ENCODE peak calls at places on chromosomes 13 and 19, in four cellular contexts. One of them, this sample, is unnamed.
A peak's percentile ranks its signal among the peaks of the same experiment; 100 is the strongest.

GRCh38 chr19:57887195-57887941 is 1.5 kb downstream of the ZNF814 start:
- DNase-seq in naive thymus-derived CD8-positive, alpha-beta T cell: no peak
- DNase-seq in nucleus accumbens: no peak
- DNase-seq in amygdala: no peak
- DNase-seq in this sample: no peak

GRCh38 chr19:41527079-41527478 is 48.9 kb upstream of the CEACAM21 start:
- DNase-seq in nucleus accumbens: no peak
- DNase-seq in naive thymus-derived CD8-positive, alpha-beta T cell: no peak
- DNase-seq in amygdala: no peak
- DNase-seq in this sample: no peak

GRCh38 chr19:10861118-10861651 is 10.2 kb upstream of the CARM1 start:
- DNase-seq in naive thymus-derived CD8-positive, alpha-beta T cell: peak; percentile 12
- DNase-seq in amygdala: no peak
- DNase-seq in nucleus accumbens: no peak
- DNase-seq in this sample: no peak

GRCh38 chr13:32911506-32911905 is 104.7 kb upstream of the KL start:
- DNase-seq in naive thymus-derived CD8-positive, alpha-beta T cell: peak; percentile 3
- DNase-seq in amygdala: no peak
- DNase-seq in nucleus accumbens: peak; percentile 3
- DNase-seq in this sample: no peak

GRCh38 chr19:33463194-33463593 is 58.4 kb downstream of the PEPD start:
- DNase-seq in amygdala: no peak
- DNase-seq in nucleus accumbens: no peak
- DNase-seq in naive thymus-derived CD8-positive, alpha-beta T cell: no peak
- DNase-seq in this sample: peak; percentile 2

GRCh38 chr13:108921238-108921637 is 291.8 kb downstream of the MYO16 start:
- DNase-seq in nucleus accumbens: no peak
- DNase-seq in amygdala: no peak
- DNase-seq in naive thymus-derived CD8-positive, alpha-beta T cell: no peak
- DNase-seq in this sample: no peak

GRCh38 chr19:41436664-41436951 is 3.1 kb downstream of the DMAC2 start:
- DNase-seq in amygdala: no peak
- DNase-seq in naive thymus-derived CD8-positive, alpha-beta T cell: no peak
- DNase-seq in nucleus accumbens: no peak
- DNase-seq in this sample: no peak

GRCh38 chr19:38163419-38164290 is 60.4 kb downstream of the DPF1 start:
- DNase-seq in naive thymus-derived CD8-positive, alpha-beta T cell: no peak
- DNase-seq in amygdala: no peak
- DNase-seq in nucleus accumbens: no peak
- DNase-seq in this sample: no peak

GRCh38 chr19:45087531-45087930 is 5.4 kb upstream of the PPP1R37 start:
- DNase-seq in naive thymus-derived CD8-positive, alpha-beta T cell: peak; percentile 24
- DNase-seq in amygdala: no peak
- DNase-seq in nucleus accumbens: no peak
- DNase-seq in this sample: no peak

GRCh38 chr13:55816976-55817601 is 1323.6 kb upstream of the PRR20A start:
- DNase-seq in naive thymus-derived CD8-positive, alpha-beta T cell: no peak
- DNase-seq in amygdala: no peak
- DNase-seq in nucleus accumbens: no peak
- DNase-seq in this sample: no peak

GRCh38 chr13:98252931-98253470 is 75.9 kb upstream of the RNF113B start:
- DNase-seq in amygdala: no peak
- DNase-seq in nucleus accumbens: no peak
- DNase-seq in naive thymus-derived CD8-positive, alpha-beta T cell: no peak
- DNase-seq in this sample: no peak

GRCh38 chr13:76038920-76039716 is 403.0 kb downstream of the LMO7 start:
- DNase-seq in amygdala: no peak
- DNase-seq in nucleus accumbens: no peak
- DNase-seq in naive thymus-derived CD8-positive, alpha-beta T cell: no peak
- DNase-seq in this sample: no peak